ENCODE peak calls at places on chromosomes 4 and X, in five cellular contexts. One of them, this sample, is unnamed.

GRCh38 chr4:152949930-152950329 is 13.8 kb downstream of the FHDC1 start:
- DNase-seq in activated T-cell treated with anti-CD3 and anti-CD28 coated beads for 1 hour: no peak
- DNase-seq in heart left ventricle: no peak
- DNase-seq in GDM1: no peak
- DNase-seq in iris pigment epithelial cell: no peak
- DNase-seq in this sample: no peak

GRCh38 chrX:24658421-24658820 is 11.3 kb upstream of the PCYT1B start:
- DNase-seq in activated T-cell treated with anti-CD3 and anti-CD28 coated beads for 1 hour: no peak
- DNase-seq in heart left ventricle: no peak
- DNase-seq in GDM1: no peak
- DNase-seq in iris pigment epithelial cell: no peak
- DNase-seq in this sample: no peak

GRCh38 chr4:174324725-174325124 is 41.0 kb downstream of the CEP44 start:
- DNase-seq in activated T-cell treated with anti-CD3 and anti-CD28 coated beads for 1 hour: no peak
- DNase-seq in heart left ventricle: no peak
- DNase-seq in GDM1: no peak
- DNase-seq in iris pigment epithelial cell: peak; percentile 47
- DNase-seq in this sample: no peak

GRCh38 chr4:135718019-135718418 is 1516.4 kb upstream of the PABPC4L start:
- DNase-seq in activated T-cell treated with anti-CD3 and anti-CD28 coated beads for 1 hour: no peak
- DNase-seq in heart left ventricle: no peak
- DNase-seq in GDM1: no peak
- DNase-seq in iris pigment epithelial cell: peak; percentile 5
- DNase-seq in this sample: no peak

GRCh38 chrX:21932277-21932996 is 8.1 kb upstream of the SMS start:
- DNase-seq in activated T-cell treated with anti-CD3 and anti-CD28 coated beads for 1 hour: no peak
- DNase-seq in heart left ventricle: no peak
- DNase-seq in GDM1: no peak
- DNase-seq in iris pigment epithelial cell: peak; percentile 94
- DNase-seq in this sample: no peak

GRCh38 chrX:100895365-100896075 is 21.4 kb upstream of the NOX1 start:
- DNase-seq in activated T-cell treated with anti-CD3 and anti-CD28 coated beads for 1 hour: no peak
- DNase-seq in heart left ventricle: no peak
- DNase-seq in GDM1: peak; percentile 8
- DNase-seq in iris pigment epithelial cell: peak; percentile 48
- DNase-seq in this sample: no peak

GRCh38 chr4:124803026-124803425 is 90.5 kb upstream of the ANKRD50 start:
- DNase-seq in activated T-cell treated with anti-CD3 and anti-CD28 coated beads for 1 hour: no peak
- DNase-seq in heart left ventricle: no peak
- DNase-seq in GDM1: no peak
- DNase-seq in iris pigment epithelial cell: no peak
- DNase-seq in this sample: no peak

GRCh38 chr4:63211377-63211776 is 1197.9 kb downstream of the TECRL start:
- DNase-seq in activated T-cell treated with anti-CD3 and anti-CD28 coated beads for 1 hour: no peak
- DNase-seq in heart left ventricle: no peak
- DNase-seq in GDM1: no peak
- DNase-seq in iris pigment epithelial cell: peak; percentile 8
- DNase-seq in this sample: no peak

GRCh38 chrX:68462653-68463052 is 29.4 kb upstream of the OPHN1 start:
- DNase-seq in activated T-cell treated with anti-CD3 and anti-CD28 coated beads for 1 hour: no peak
- DNase-seq in heart left ventricle: no peak
- DNase-seq in GDM1: no peak
- DNase-seq in iris pigment epithelial cell: peak; percentile 27
- DNase-seq in this sample: no peak

GRCh38 chr4:37989398-37990260 is 29.4 kb downstream of the PTTG2 start:
- DNase-seq in activated T-cell treated with anti-CD3 and anti-CD28 coated beads for 1 hour: no peak
- DNase-seq in heart left ventricle: no peak
- DNase-seq in GDM1: peak; percentile 27
- DNase-seq in iris pigment epithelial cell: no peak
- DNase-seq in this sample: no peak

GRCh38 chr4:153773236-153773690 is 13.4 kb upstream of the RNF175 start:
- DNase-seq in activated T-cell treated with anti-CD3 and anti-CD28 coated beads for 1 hour: no peak
- DNase-seq in heart left ventricle: no peak
- DNase-seq in GDM1: no peak
- DNase-seq in iris pigment epithelial cell: no peak
- DNase-seq in this sample: no peak

GRCh38 chr4:165394275-165394674 is 15.5 kb downstream of the CPE start:
- DNase-seq in activated T-cell treated with anti-CD3 and anti-CD28 coated beads for 1 hour: no peak
- DNase-seq in heart left ventricle: no peak
- DNase-seq in GDM1: no peak
- DNase-seq in iris pigment epithelial cell: peak; percentile 62
- DNase-seq in this sample: no peak

GRCh38 chr4:112852586-112852985 is 196.9 kb upstream of the ANK2 start:
- DNase-seq in activated T-cell treated with anti-CD3 and anti-CD28 coated beads for 1 hour: no peak
- DNase-seq in heart left ventricle: no peak
- DNase-seq in GDM1: no peak
- DNase-seq in iris pigment epithelial cell: no peak
- DNase-seq in this sample: no peak

GRCh38 chrX:38514014-38514854 is 47.1 kb upstream of the TSPAN7 start:
- DNase-seq in activated T-cell treated with anti-CD3 and anti-CD28 coated beads for 1 hour: no peak
- DNase-seq in heart left ventricle: no peak
- DNase-seq in GDM1: peak; percentile 2
- DNase-seq in iris pigment epithelial cell: no peak
- DNase-seq in this sample: peak; percentile 91

GRCh38 chr4:112807999-112808398 is 171.1 kb downstream of the LARP7 start:
- DNase-seq in activated T-cell treated with anti-CD3 and anti-CD28 coated beads for 1 hour: no peak
- DNase-seq in heart left ventricle: no peak
- DNase-seq in GDM1: no peak
- DNase-seq in iris pigment epithelial cell: no peak
- DNase-seq in this sample: no peak

GRCh38 chr4:56757270-56757746 is 64.2 kb downstream of the SPINK2 start:
- DNase-seq in activated T-cell treated with anti-CD3 and anti-CD28 coated beads for 1 hour: no peak
- DNase-seq in heart left ventricle: no peak
- DNase-seq in GDM1: no peak
- DNase-seq in iris pigment epithelial cell: peak; percentile 51
- DNase-seq in this sample: no peak

GRCh38 chrX:72100824-72101351 is 30.8 kb downstream of the RTL5 start:
- DNase-seq in activated T-cell treated with anti-CD3 and anti-CD28 coated beads for 1 hour: peak; percentile 32
- DNase-seq in heart left ventricle: no peak
- DNase-seq in GDM1: peak; percentile 87
- DNase-seq in iris pigment epithelial cell: no peak
- DNase-seq in this sample: no peak

GRCh38 chr4:147479817-147480216 is 1.1 kb upstream of the EDNRA start:
- DNase-seq in activated T-cell treated with anti-CD3 and anti-CD28 coated beads for 1 hour: no peak
- DNase-seq in heart left ventricle: no peak
- DNase-seq in GDM1: no peak
- DNase-seq in iris pigment epithelial cell: peak; percentile 55
- DNase-seq in this sample: no peak

GRCh38 chrX:152259150-152259549 is 120.8 kb upstream of the MAGEA10 start:
- DNase-seq in activated T-cell treated with anti-CD3 and anti-CD28 coated beads for 1 hour: no peak
- DNase-seq in heart left ventricle: no peak
- DNase-seq in GDM1: no peak
- DNase-seq in iris pigment epithelial cell: no peak
- DNase-seq in this sample: no peak

GRCh38 chrX:108736509-108737479 is at the start of gene IRS4:
- DNase-seq in activated T-cell treated with anti-CD3 and anti-CD28 coated beads for 1 hour: no peak
- DNase-seq in heart left ventricle: peak; percentile 44
- DNase-seq in GDM1: no peak
- DNase-seq in iris pigment epithelial cell: peak; percentile 1
- DNase-seq in this sample: no peak

GRCh38 chr4:114417214-114417613 is 181.4 kb upstream of the UGT8 start:
- DNase-seq in activated T-cell treated with anti-CD3 and anti-CD28 coated beads for 1 hour: no peak
- DNase-seq in heart left ventricle: no peak
- DNase-seq in GDM1: no peak
- DNase-seq in iris pigment epithelial cell: no peak
- DNase-seq in this sample: no peak

GRCh38 chrX:10545882-10546281 is 74.5 kb downstream of the MID1 start:
- DNase-seq in activated T-cell treated with anti-CD3 and anti-CD28 coated beads for 1 hour: no peak
- DNase-seq in heart left ventricle: no peak
- DNase-seq in GDM1: no peak
- DNase-seq in iris pigment epithelial cell: no peak
- DNase-seq in this sample: no peak

GRCh38 chr4:169142906-169143305 is 127.8 kb downstream of the SH3RF1 start:
- DNase-seq in activated T-cell treated with anti-CD3 and anti-CD28 coated beads for 1 hour: no peak
- DNase-seq in heart left ventricle: no peak
- DNase-seq in GDM1: no peak
- DNase-seq in iris pigment epithelial cell: no peak
- DNase-seq in this sample: no peak

GRCh38 chrX:56994375-56995270 is 718 bp downstream of the SPIN3 start:
- DNase-seq in activated T-cell treated with anti-CD3 and anti-CD28 coated beads for 1 hour: no peak
- DNase-seq in heart left ventricle: peak; percentile 38
- DNase-seq in GDM1: no peak
- DNase-seq in iris pigment epithelial cell: no peak
- DNase-seq in this sample: no peak

GRCh38 chr4:108216510-108216909 is 47.8 kb upstream of the LEF1 start:
- DNase-seq in activated T-cell treated with anti-CD3 and anti-CD28 coated beads for 1 hour: no peak
- DNase-seq in heart left ventricle: no peak
- DNase-seq in GDM1: no peak
- DNase-seq in iris pigment epithelial cell: no peak
- DNase-seq in this sample: no peak

GRCh38 chr4:185096032-185096653 is 46.9 kb upstream of the SLC25A4 start:
- DNase-seq in activated T-cell treated with anti-CD3 and anti-CD28 coated beads for 1 hour: no peak
- DNase-seq in heart left ventricle: no peak
- DNase-seq in GDM1: no peak
- DNase-seq in iris pigment epithelial cell: peak; percentile 45
- DNase-seq in this sample: no peak

GRCh38 chrX:4320436-4320947 is 607.0 kb upstream of the PRKX start:
- DNase-seq in activated T-cell treated with anti-CD3 and anti-CD28 coated beads for 1 hour: no peak
- DNase-seq in heart left ventricle: no peak
- DNase-seq in GDM1: no peak
- DNase-seq in iris pigment epithelial cell: no peak
- DNase-seq in this sample: no peak

GRCh38 chr4:70992354-70992753 is 1.1 kb upstream of the DCK start:
- DNase-seq in activated T-cell treated with anti-CD3 and anti-CD28 coated beads for 1 hour: no peak
- DNase-seq in heart left ventricle: no peak
- DNase-seq in GDM1: no peak
- DNase-seq in iris pigment epithelial cell: peak; percentile 9
- DNase-seq in this sample: no peak

GRCh38 chr4:30962949-30963348 is 242.8 kb downstream of the PCDH7 start:
- DNase-seq in activated T-cell treated with anti-CD3 and anti-CD28 coated beads for 1 hour: no peak
- DNase-seq in heart left ventricle: no peak
- DNase-seq in GDM1: no peak
- DNase-seq in iris pigment epithelial cell: peak; percentile 85
- DNase-seq in this sample: no peak

GRCh38 chr4:81314196-81314896 is 99.3 kb upstream of the PRKG2 start:
- DNase-seq in activated T-cell treated with anti-CD3 and anti-CD28 coated beads for 1 hour: no peak
- DNase-seq in heart left ventricle: peak; percentile 56
- DNase-seq in GDM1: no peak
- DNase-seq in iris pigment epithelial cell: peak; percentile 28
- DNase-seq in this sample: no peak

GRCh38 chr4:56082809-56083208 is 134.1 kb downstream of the CEP135 start:
- DNase-seq in activated T-cell treated with anti-CD3 and anti-CD28 coated beads for 1 hour: no peak
- DNase-seq in heart left ventricle: no peak
- DNase-seq in GDM1: no peak
- DNase-seq in iris pigment epithelial cell: no peak
- DNase-seq in this sample: no peak

GRCh38 chr4:26288308-26288982 is 32.4 kb upstream of the RBPJ start:
- DNase-seq in activated T-cell treated with anti-CD3 and anti-CD28 coated beads for 1 hour: no peak
- DNase-seq in heart left ventricle: no peak
- DNase-seq in GDM1: peak; percentile 78
- DNase-seq in iris pigment epithelial cell: peak; percentile 84
- DNase-seq in this sample: no peak

GRCh38 chrX:56751071-56751470 is 22.0 kb downstream of the NBDY start:
- DNase-seq in activated T-cell treated with anti-CD3 and anti-CD28 coated beads for 1 hour: no peak
- DNase-seq in heart left ventricle: no peak
- DNase-seq in GDM1: no peak
- DNase-seq in iris pigment epithelial cell: peak; percentile 31
- DNase-seq in this sample: no peak

GRCh38 chr4:116005806-116006088 is 892.3 kb upstream of the NDST4 start:
- DNase-seq in activated T-cell treated with anti-CD3 and anti-CD28 coated beads for 1 hour: no peak
- DNase-seq in heart left ventricle: no peak
- DNase-seq in GDM1: no peak
- DNase-seq in iris pigment epithelial cell: no peak
- DNase-seq in this sample: no peak

This sample was measured in cerebellar nuclear complex.